ENCODE peak calls at places on chromosomes 6 and 20, in seven cellular contexts. P is kidney, Z is DMS79, Q is globus pallidus, L is NCI-H2029 treated with DMSO at 0.1 percent for 48 hours, N is epithelial cell of esophagus, K is small intestine. O is an unnamed sample.

GRCh38 chr20:22771706-22772105 is 187.3 kb upstream of the FOXA2 start:
- DNase-seq in P (no peak), Z (no peak), Q (no peak), L (no peak), N (peak; percentile 51), K (no peak), O (peak; percentile 38)

GRCh38 chr6:6407061-6407723 is 86.7 kb upstream of the F13A1 start:
- DNase-seq in P (no peak), Z (no peak), Q (no peak), L (no peak), N (no peak), K (no peak), O (no peak)

GRCh38 chr20:33362898-33363297 is 38.4 kb downstream of the CDK5RAP1 start:
- DNase-seq in P (no peak), Z (no peak), Q (no peak), L (no peak), N (no peak), K (no peak), O (no peak)

GRCh38 chr6:33505544-33506330 is 51.4 kb downstream of the ZBTB9 start:
- DNase-seq in P (no peak), Z (no peak), Q (no peak), L (no peak), N (no peak), K (no peak), O (no peak)

GRCh38 chr6:95280690-95281273 is 296.6 kb upstream of the MANEA start:
- DNase-seq in P (no peak), Z (no peak), Q (peak; percentile 20), L (no peak), N (peak; percentile 57), K (no peak), O (peak; percentile 34)

GRCh38 chr20:63540417-63541186 is 3.4 kb upstream of the PTK6 start:
- DNase-seq in P (no peak), Z (no peak), Q (no peak), L (no peak), N (no peak), K (no peak), O (no peak)

GRCh38 chr6:134875367-134875766 is 74.5 kb downstream of the ALDH8A1 start:
- DNase-seq in P (no peak), Z (no peak), Q (no peak), L (no peak), N (peak; percentile 7), K (no peak), O (no peak)

GRCh38 chr6:158703121-158703839 is 53.4 kb downstream of the SYTL3 start:
- DNase-seq in P (no peak), Z (no peak), Q (no peak), L (no peak), N (no peak), K (no peak), O (no peak)

GRCh38 chr6:26056583-26057350 is 30.5 kb upstream of the HFE start:
- DNase-seq in P (peak; percentile 56), Z (no peak), Q (peak; percentile 35), L (no peak), N (no peak), K (peak; percentile 63), O (peak; percentile 42)

GRCh38 chr6:25899580-25900408 is 25.8 kb upstream of the SLC17A3 start:
- DNase-seq in P (no peak), Z (no peak), Q (no peak), L (no peak), N (no peak), K (no peak), O (no peak)

GRCh38 chr20:61959301-61959700 is 106.4 kb downstream of the TAF4 start:
- DNase-seq in P (peak; percentile 22), Z (no peak), Q (no peak), L (no peak), N (no peak), K (no peak), O (peak; percentile 54)

GRCh38 chr20:20253744-20254330 is 114.1 kb upstream of the INSM1 start:
- DNase-seq in P (no peak), Z (no peak), Q (no peak), L (peak; percentile 9), N (no peak), K (no peak), O (no peak)

GRCh38 chr20:49880724-49881445 is 34.4 kb downstream of the SPATA2 start:
- DNase-seq in P (no peak), Z (no peak), Q (no peak), L (no peak), N (no peak), K (no peak), O (no peak)

GRCh38 chr6:17015551-17016381 is 86.1 kb upstream of the STMND1 start:
- DNase-seq in P (peak; percentile 86), Z (no peak), Q (no peak), L (no peak), N (peak; percentile 31), K (no peak), O (no peak)

GRCh38 chr6:10555625-10556309 is 34.6 kb downstream of the GCNT2 start:
- DNase-seq in P (peak; percentile 82), Z (peak; percentile 27), Q (peak; percentile 62), L (peak; percentile 85), N (peak; percentile 59), K (no peak), O (peak; percentile 39)

GRCh38 chr6:166167258-166167731 is 356 bp downstream of the TBXT start:
- DNase-seq in P (no peak), Z (peak; percentile 7), Q (no peak), L (no peak), N (no peak), K (no peak), O (no peak)

GRCh38 chr20:23049933-23050838 is 714 bp upstream of the THBD start:
- DNase-seq in P (peak; percentile 88), Z (no peak), Q (no peak), L (no peak), N (peak; percentile 69), K (peak; percentile 17), O (no peak)

GRCh38 chr6:80004199-80005072 is at the start of gene TTK:
- DNase-seq in P (peak; percentile 97), Z (peak; percentile 94), Q (peak; percentile 93), L (peak; percentile 92), N (peak; percentile 99), K (peak; percentile 97), O (peak; percentile 95)

GRCh38 chr6:131182991-131183425 is 47.7 kb downstream of the AKAP7 start:
- DNase-seq in P (no peak), Z (no peak), Q (peak; percentile 55), L (no peak), N (peak; percentile 35), K (peak; percentile 41), O (peak; percentile 31)

GRCh38 chr20:10761232-10761631 is 87.4 kb upstream of the JAG1 start:
- DNase-seq in P (no peak), Z (no peak), Q (no peak), L (peak; percentile 27), N (peak; percentile 99), K (peak; percentile 11), O (no peak)

GRCh38 chr20:36541227-36542018 is at the start of gene MYL9:
- DNase-seq in P (peak; percentile 98), Z (no peak), Q (no peak), L (no peak), N (peak; percentile 53), K (peak; percentile 54), O (no peak)

GRCh38 chr20:8545212-8545611 is 413.1 kb downstream of the PLCB1 start:
- DNase-seq in P (no peak), Z (no peak), Q (no peak), L (no peak), N (no peak), K (no peak), O (no peak)

GRCh38 chr6:154509421-154510143 is 903 bp downstream of the CNKSR3 start:
- DNase-seq in P (peak; percentile 77), Z (peak; percentile 7), Q (no peak), L (no peak), N (peak; percentile 37), K (peak; percentile 49), O (peak; percentile 40)

GRCh38 chr6:137044366-137045220 is at the start of gene IL20RA:
- DNase-seq in P (peak; percentile 73), Z (peak; percentile 3), Q (peak; percentile 14), L (no peak), N (no peak), K (peak; percentile 59), O (no peak)

GRCh38 chr6:161748535-161749386 is 474.9 kb upstream of the AGPAT4 start:
- DNase-seq in P (no peak), Z (no peak), Q (peak; percentile 35), L (peak; percentile 1), N (peak; percentile 1), K (peak; percentile 43), O (peak; percentile 67)